ENCODE peak calls at places on chromosome 5, in ten cellular contexts. One of them, this sample, is unnamed. For H3K36me3, the result is how much of the 10 kb centered on the place peaks cover.

GRCh38 chr5:128062172-128062746 is 21.3 kb upstream of the SLC12A2 start:
- DNase-seq in fibroblast of lung: peak
- DNase-seq in BJ: peak
- DNase-seq in small intestine: peak
- DNase-seq in CD8-positive, alpha-beta T cell: no peak
- DNase-seq in esophagus squamous epithelium: no peak
- DNase-seq in PC-3: peak
- DNase-seq in H7: no peak
- DNase-seq in neuronal stem cell: no peak
- DNase-seq in HAP-1: no peak
- DNase-seq in this sample: no peak

GRCh38 chr5:57651127-57651526 is 168.5 kb upstream of the ACTBL2 start:
- DNase-seq in fibroblast of lung: no peak
- DNase-seq in BJ: no peak
- DNase-seq in small intestine: no peak
- DNase-seq in CD8-positive, alpha-beta T cell: no peak
- DNase-seq in esophagus squamous epithelium: no peak
- DNase-seq in PC-3: no peak
- DNase-seq in H7: no peak
- DNase-seq in neuronal stem cell: no peak
- DNase-seq in HAP-1: no peak
- DNase-seq in this sample: no peak

GRCh38 chr5:41408676-41409443 is 101.5 kb downstream of the PLCXD3 start:
- DNase-seq in fibroblast of lung: peak
- DNase-seq in BJ: peak
- DNase-seq in small intestine: peak
- DNase-seq in CD8-positive, alpha-beta T cell: no peak
- DNase-seq in esophagus squamous epithelium: no peak
- DNase-seq in PC-3: peak
- DNase-seq in H7: no peak
- DNase-seq in neuronal stem cell: no peak
- DNase-seq in HAP-1: no peak
- DNase-seq in this sample: no peak

GRCh38 chr5:178730940-178731265 is 444 bp upstream of the ZNF354A start:
- DNase-seq in fibroblast of lung: no peak
- DNase-seq in BJ: no peak
- DNase-seq in small intestine: no peak
- DNase-seq in CD8-positive, alpha-beta T cell: peak
- DNase-seq in esophagus squamous epithelium: no peak
- DNase-seq in PC-3: peak
- DNase-seq in H7: no peak
- DNase-seq in neuronal stem cell: no peak
- DNase-seq in HAP-1: no peak
- DNase-seq in this sample: no peak

GRCh38 chr5:66122379-66123034 is 21.6 kb upstream of the SREK1 start:
- DNase-seq in fibroblast of lung: peak
- DNase-seq in BJ: no peak
- DNase-seq in small intestine: no peak
- DNase-seq in CD8-positive, alpha-beta T cell: no peak
- DNase-seq in esophagus squamous epithelium: no peak
- DNase-seq in PC-3: peak
- DNase-seq in H7: no peak
- DNase-seq in neuronal stem cell: no peak
- DNase-seq in HAP-1: no peak
- DNase-seq in this sample: no peak

GRCh38 chr5:53882637-53883036 is 322.2 kb downstream of the NDUFS4 start:
- DNase-seq in fibroblast of lung: no peak
- DNase-seq in BJ: no peak
- DNase-seq in small intestine: no peak
- DNase-seq in CD8-positive, alpha-beta T cell: no peak
- DNase-seq in esophagus squamous epithelium: no peak
- DNase-seq in PC-3: no peak
- DNase-seq in H7: peak
- DNase-seq in neuronal stem cell: no peak
- DNase-seq in HAP-1: no peak
- DNase-seq in this sample: no peak

GRCh38 chr5:116487045-116487444 is 87.6 kb downstream of the SEMA6A start:
- DNase-seq in fibroblast of lung: no peak
- DNase-seq in BJ: no peak
- DNase-seq in small intestine: peak
- DNase-seq in CD8-positive, alpha-beta T cell: no peak
- DNase-seq in esophagus squamous epithelium: no peak
- DNase-seq in PC-3: no peak
- DNase-seq in H7: no peak
- DNase-seq in neuronal stem cell: no peak
- DNase-seq in HAP-1: no peak
- DNase-seq in this sample: no peak

GRCh38 chr5:138336952-138337684 is 948 bp upstream of the FAM53C start:
- DNase-seq in fibroblast of lung: peak
- DNase-seq in BJ: no peak
- DNase-seq in small intestine: no peak
- DNase-seq in CD8-positive, alpha-beta T cell: no peak
- DNase-seq in esophagus squamous epithelium: no peak
- DNase-seq in PC-3: no peak
- DNase-seq in H7: peak
- DNase-seq in neuronal stem cell: no peak
- DNase-seq in HAP-1: peak
- DNase-seq in this sample: peak

GRCh38 chr5:29983528-29984152 is 1209.8 kb upstream of the CDH6 start:
- DNase-seq in fibroblast of lung: no peak
- DNase-seq in BJ: no peak
- DNase-seq in small intestine: no peak
- DNase-seq in CD8-positive, alpha-beta T cell: no peak
- DNase-seq in esophagus squamous epithelium: no peak
- DNase-seq in PC-3: no peak
- DNase-seq in H7: no peak
- DNase-seq in neuronal stem cell: no peak
- DNase-seq in HAP-1: no peak
- DNase-seq in this sample: no peak
- H3K36me3 ChIP-seq in fibroblast of lung: under half
- H3K36me3 ChIP-seq in BJ: under half
- H3K36me3 ChIP-seq in small intestine: under half
- H3K36me3 ChIP-seq in CD8-positive, alpha-beta T cell: under half
- H3K36me3 ChIP-seq in esophagus squamous epithelium: under half
- H3K36me3 ChIP-seq in PC-3: under half
- H3K36me3 ChIP-seq in H7: under half
- H3K36me3 ChIP-seq in neuronal stem cell: under half
- H3K36me3 ChIP-seq in HAP-1: under half
- H3K36me3 ChIP-seq in this sample: under half

GRCh38 chr5:134246771-134247329 is 21.0 kb upstream of the PPP2CA start:
- DNase-seq in fibroblast of lung: no peak
- DNase-seq in BJ: no peak
- DNase-seq in small intestine: no peak
- DNase-seq in CD8-positive, alpha-beta T cell: no peak
- DNase-seq in esophagus squamous epithelium: no peak
- DNase-seq in PC-3: peak
- DNase-seq in H7: no peak
- DNase-seq in neuronal stem cell: no peak
- DNase-seq in HAP-1: no peak
- DNase-seq in this sample: peak

GRCh38 chr5:134247825-134248224 is 22.0 kb upstream of the PPP2CA start:
- DNase-seq in fibroblast of lung: no peak
- DNase-seq in BJ: no peak
- DNase-seq in small intestine: no peak
- DNase-seq in CD8-positive, alpha-beta T cell: no peak
- DNase-seq in esophagus squamous epithelium: no peak
- DNase-seq in PC-3: no peak
- DNase-seq in H7: peak
- DNase-seq in neuronal stem cell: no peak
- DNase-seq in HAP-1: peak
- DNase-seq in this sample: no peak

GRCh38 chr5:134247411-134247810 is 21.5 kb upstream of the PPP2CA start:
- DNase-seq in fibroblast of lung: peak
- DNase-seq in BJ: peak
- DNase-seq in small intestine: no peak
- DNase-seq in CD8-positive, alpha-beta T cell: no peak
- DNase-seq in esophagus squamous epithelium: no peak
- DNase-seq in PC-3: peak
- DNase-seq in H7: no peak
- DNase-seq in neuronal stem cell: no peak
- DNase-seq in HAP-1: no peak
- DNase-seq in this sample: no peak

GRCh38 chr5:134245692-134246091 is 19.8 kb upstream of the PPP2CA start:
- DNase-seq in fibroblast of lung: no peak
- DNase-seq in BJ: no peak
- DNase-seq in small intestine: no peak
- DNase-seq in CD8-positive, alpha-beta T cell: no peak
- DNase-seq in esophagus squamous epithelium: no peak
- DNase-seq in PC-3: no peak
- DNase-seq in H7: no peak
- DNase-seq in neuronal stem cell: no peak
- DNase-seq in HAP-1: no peak
- DNase-seq in this sample: no peak

DNA sequence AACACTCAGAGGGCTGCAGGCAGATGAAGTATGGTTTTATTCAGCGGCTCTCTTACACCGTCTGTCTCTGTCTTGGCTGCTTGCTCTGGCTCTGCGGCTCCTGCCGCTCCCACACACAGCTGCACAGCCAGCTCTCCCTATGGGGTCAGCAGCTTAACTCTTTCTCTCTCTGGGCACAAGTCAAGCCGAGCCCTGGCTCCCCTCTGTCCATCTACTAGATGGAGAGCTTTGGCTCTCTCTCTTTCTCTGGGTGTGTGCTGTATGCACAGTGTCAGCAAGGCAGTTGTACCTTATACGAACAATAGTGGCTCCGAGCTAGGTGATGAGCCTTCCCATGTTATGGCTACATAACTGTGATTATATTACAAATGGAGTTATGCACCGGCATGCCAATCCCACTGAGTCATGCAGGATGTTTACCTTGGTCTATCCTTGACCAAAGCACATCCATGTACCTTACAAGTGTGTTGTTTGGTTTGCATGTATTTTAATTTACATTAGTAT is 19.3 kb upstream of the PPP2CA start:
- DNase-seq in fibroblast of lung: peak
- DNase-seq in BJ: no peak
- DNase-seq in small intestine: no peak
- DNase-seq in CD8-positive, alpha-beta T cell: no peak
- DNase-seq in esophagus squamous epithelium: no peak
- DNase-seq in PC-3: peak
- DNase-seq in H7: no peak
- DNase-seq in neuronal stem cell: no peak
- DNase-seq in HAP-1: peak
- DNase-seq in this sample: no peak
- H3K36me3 ChIP-seq in fibroblast of lung: under half
- H3K36me3 ChIP-seq in BJ: under half
- H3K36me3 ChIP-seq in small intestine: under half
- H3K36me3 ChIP-seq in CD8-positive, alpha-beta T cell: under half
- H3K36me3 ChIP-seq in esophagus squamous epithelium: under half
- H3K36me3 ChIP-seq in PC-3: under half
- H3K36me3 ChIP-seq in H7: under half
- H3K36me3 ChIP-seq in neuronal stem cell: under half
- H3K36me3 ChIP-seq in HAP-1: under half
- H3K36me3 ChIP-seq in this sample: under half

GRCh38 chr5:151192626-151193025 is 31.3 kb downstream of the CCDC69 start:
- DNase-seq in fibroblast of lung: no peak
- DNase-seq in BJ: no peak
- DNase-seq in small intestine: no peak
- DNase-seq in CD8-positive, alpha-beta T cell: no peak
- DNase-seq in esophagus squamous epithelium: no peak
- DNase-seq in PC-3: no peak
- DNase-seq in H7: no peak
- DNase-seq in neuronal stem cell: no peak
- DNase-seq in HAP-1: no peak
- DNase-seq in this sample: no peak
- H3K36me3 ChIP-seq in fibroblast of lung: under half
- H3K36me3 ChIP-seq in BJ: under half
- H3K36me3 ChIP-seq in small intestine: under half
- H3K36me3 ChIP-seq in CD8-positive, alpha-beta T cell: under half
- H3K36me3 ChIP-seq in esophagus squamous epithelium: under half
- H3K36me3 ChIP-seq in PC-3: under half
- H3K36me3 ChIP-seq in H7: under half
- H3K36me3 ChIP-seq in neuronal stem cell: under half
- H3K36me3 ChIP-seq in HAP-1: under half
- H3K36me3 ChIP-seq in this sample: under half

GRCh38 chr5:95895223-95895622 is 66.4 kb downstream of the ELL2 start:
- DNase-seq in fibroblast of lung: no peak
- DNase-seq in BJ: no peak
- DNase-seq in small intestine: no peak
- DNase-seq in CD8-positive, alpha-beta T cell: no peak
- DNase-seq in esophagus squamous epithelium: no peak
- DNase-seq in PC-3: no peak
- DNase-seq in H7: peak
- DNase-seq in neuronal stem cell: peak
- DNase-seq in HAP-1: peak
- DNase-seq in this sample: no peak
- H3K36me3 ChIP-seq in fibroblast of lung: under half
- H3K36me3 ChIP-seq in BJ: under half
- H3K36me3 ChIP-seq in small intestine: under half
- H3K36me3 ChIP-seq in CD8-positive, alpha-beta T cell: under half
- H3K36me3 ChIP-seq in esophagus squamous epithelium: under half
- H3K36me3 ChIP-seq in PC-3: half or more
- H3K36me3 ChIP-seq in H7: under half
- H3K36me3 ChIP-seq in neuronal stem cell: under half
- H3K36me3 ChIP-seq in HAP-1: under half
- H3K36me3 ChIP-seq in this sample: half or more

This sample was measured in heart right ventricle.